ENCODE peak calls at places on chromosomes 2 and 18, in six cellular contexts. K, I, S, Y, F and E are unnamed samples.
A peak's percentile ranks its signal among the peaks of the same experiment; 100 is the strongest.

GRCh38 chr18:68172842-68173549 is 541.9 kb downstream of the TMX3 start:
- DNase-seq in I (no peak), F (no peak), Y (no peak), K (no peak), S (no peak), E (no peak)

GRCh38 chr2:35794766-35795448 is 560.7 kb upstream of the CRIM1 start:
- DNase-seq in S (no peak), F (peak; percentile 1), K (no peak), Y (no peak), I (no peak), E (no peak)

GRCh38 chr2:44777542-44777941 is 164.0 kb upstream of the SIX3 start:
- DNase-seq in F (no peak), K (no peak), S (no peak), Y (no peak), I (no peak), E (no peak)

GRCh38 chr2:239429473-239430350 is 28.9 kb upstream of the HDAC4 start:
- DNase-seq in I (no peak), K (no peak), Y (no peak), S (no peak), F (no peak), E (peak; percentile 85)

GRCh38 chr2:235034270-235035135 is 82.7 kb downstream of the SH3BP4 start:
- DNase-seq in Y (no peak), S (no peak), I (no peak), F (no peak), K (no peak), E (no peak)

GRCh38 chr2:82120120-82120519 is 1815.6 kb upstream of the LRRTM1 start:
- DNase-seq in Y (no peak), S (no peak), I (no peak), K (no peak), F (no peak), E (no peak)

GRCh38 chr18:32441536-32441935 is 29.1 kb downstream of the GAREM1 start:
- DNase-seq in Y (no peak), F (no peak), S (no peak), K (peak; percentile 57), I (no peak), E (no peak)

GRCh38 chr18:76821875-76822509 is 365 bp upstream of the ZNF236 start:
- DNase-seq in Y (peak; percentile 21), K (peak; percentile 60), F (peak; percentile 55), S (no peak), I (peak; percentile 34), E (peak; percentile 41)

GRCh38 chr2:26588576-26588975 is 52.6 kb downstream of the CIB4 start:
- DNase-seq in I (no peak), Y (no peak), F (no peak), K (no peak), S (no peak), E (no peak)

GRCh38 chr2:46877619-46878113 is 37.9 kb downstream of the MCFD2 start:
- DNase-seq in Y (no peak), F (no peak), S (no peak), I (no peak), K (no peak), E (no peak)

GRCh38 chr18:63131106-63131943 is 188.2 kb downstream of the BCL2 start:
- DNase-seq in Y (peak; percentile 39), S (peak; percentile 41), F (peak; percentile 65), I (peak; percentile 16), K (peak; percentile 76), E (peak; percentile 33)

GRCh38 chr2:144541411-144541810 is 21.5 kb upstream of the ZEB2 start:
- DNase-seq in F (no peak), I (no peak), Y (no peak), S (no peak), K (no peak), E (peak; percentile 27)